ENCODE peak calls at places on chromosomes 16 and 17, in eight cellular contexts. One of them, this sample, is unnamed.

GRCh38 chr17:7220593-7221280 is 999 bp downstream of the ACADVL start:
- DNase-seq in fibroblast of pulmonary artery: peak
- DNase-seq in GM10248: peak
- DNase-seq in Calu3: peak
- DNase-seq in foreskin keratinocyte: peak
- DNase-seq in GM12878: no peak
- DNase-seq in left lung: no peak
- DNase-seq in activated B cell treated with CpG ODN at 0.5 μM for 24 hours: peak
- DNase-seq in this sample: peak

GRCh38 chr17:43475494-43476089 is 8.2 kb upstream of the DHX8 start:
- DNase-seq in fibroblast of pulmonary artery: no peak
- DNase-seq in GM10248: no peak
- DNase-seq in Calu3: no peak
- DNase-seq in foreskin keratinocyte: no peak
- DNase-seq in GM12878: no peak
- DNase-seq in left lung: no peak
- DNase-seq in activated B cell treated with CpG ODN at 0.5 μM for 24 hours: no peak
- DNase-seq in this sample: no peak

GRCh38 chr16:55250641-55251550 is 73.1 kb upstream of the IRX6 start:
- DNase-seq in fibroblast of pulmonary artery: no peak
- DNase-seq in GM10248: no peak
- DNase-seq in Calu3: no peak
- DNase-seq in foreskin keratinocyte: no peak
- DNase-seq in GM12878: no peak
- DNase-seq in left lung: no peak
- DNase-seq in activated B cell treated with CpG ODN at 0.5 μM for 24 hours: no peak
- DNase-seq in this sample: no peak

GRCh38 chr17:227581-228222 is 46.3 kb upstream of the DOC2B start:
- DNase-seq in fibroblast of pulmonary artery: no peak
- DNase-seq in GM10248: no peak
- DNase-seq in Calu3: no peak
- DNase-seq in foreskin keratinocyte: no peak
- DNase-seq in GM12878: no peak
- DNase-seq in left lung: no peak
- DNase-seq in activated B cell treated with CpG ODN at 0.5 μM for 24 hours: no peak
- DNase-seq in this sample: no peak

GRCh38 chr16:87951550-87952538 is 610 bp downstream of the BANP start:
- DNase-seq in fibroblast of pulmonary artery: no peak
- DNase-seq in GM10248: no peak
- DNase-seq in Calu3: peak
- DNase-seq in foreskin keratinocyte: no peak
- DNase-seq in GM12878: no peak
- DNase-seq in left lung: peak
- DNase-seq in activated B cell treated with CpG ODN at 0.5 μM for 24 hours: no peak
- DNase-seq in this sample: peak

GRCh38 chr16:4052801-4053662 is 63.2 kb downstream of the ADCY9 start:
- DNase-seq in fibroblast of pulmonary artery: no peak
- DNase-seq in GM10248: no peak
- DNase-seq in Calu3: peak
- DNase-seq in foreskin keratinocyte: peak
- DNase-seq in GM12878: no peak
- DNase-seq in left lung: no peak
- DNase-seq in activated B cell treated with CpG ODN at 0.5 μM for 24 hours: no peak
- DNase-seq in this sample: no peak

GRCh38 chr16:65725156-65725845 is 603.4 kb upstream of the CDH11 start:
- DNase-seq in fibroblast of pulmonary artery: peak
- DNase-seq in GM10248: no peak
- DNase-seq in Calu3: no peak
- DNase-seq in foreskin keratinocyte: no peak
- DNase-seq in GM12878: no peak
- DNase-seq in left lung: no peak
- DNase-seq in activated B cell treated with CpG ODN at 0.5 μM for 24 hours: no peak
- DNase-seq in this sample: no peak

GRCh38 chr16:70250748-70251650 is 741 bp downstream of the EXOSC6 start:
- DNase-seq in fibroblast of pulmonary artery: peak
- DNase-seq in GM10248: peak
- DNase-seq in Calu3: peak
- DNase-seq in foreskin keratinocyte: peak
- DNase-seq in GM12878: no peak
- DNase-seq in left lung: peak
- DNase-seq in activated B cell treated with CpG ODN at 0.5 μM for 24 hours: no peak
- DNase-seq in this sample: peak

GRCh38 chr16:424033-424622 is 1.3 kb upstream of the RAB11FIP3 start:
- DNase-seq in fibroblast of pulmonary artery: peak
- DNase-seq in GM10248: no peak
- DNase-seq in Calu3: no peak
- DNase-seq in foreskin keratinocyte: peak
- DNase-seq in GM12878: no peak
- DNase-seq in left lung: peak
- DNase-seq in activated B cell treated with CpG ODN at 0.5 μM for 24 hours: no peak
- DNase-seq in this sample: no peak

GRCh38 chr17:81583589-81584337 is 31.6 kb upstream of the FAAP100 start:
- DNase-seq in fibroblast of pulmonary artery: no peak
- DNase-seq in GM10248: no peak
- DNase-seq in Calu3: no peak
- DNase-seq in foreskin keratinocyte: no peak
- DNase-seq in GM12878: no peak
- DNase-seq in left lung: no peak
- DNase-seq in activated B cell treated with CpG ODN at 0.5 μM for 24 hours: no peak
- DNase-seq in this sample: no peak

GRCh38 chr16:397736-398332 is 835 bp downstream of the NME4 start:
- DNase-seq in fibroblast of pulmonary artery: peak
- DNase-seq in GM10248: peak
- DNase-seq in Calu3: peak
- DNase-seq in foreskin keratinocyte: no peak
- DNase-seq in GM12878: no peak
- DNase-seq in left lung: peak
- DNase-seq in activated B cell treated with CpG ODN at 0.5 μM for 24 hours: no peak
- DNase-seq in this sample: no peak

GRCh38 chr17:16442141-16442540 is 26.8 kb downstream of the TRPV2 start:
- DNase-seq in fibroblast of pulmonary artery: peak
- DNase-seq in GM10248: no peak
- DNase-seq in Calu3: no peak
- DNase-seq in foreskin keratinocyte: no peak
- DNase-seq in GM12878: no peak
- DNase-seq in left lung: no peak
- DNase-seq in activated B cell treated with CpG ODN at 0.5 μM for 24 hours: no peak
- DNase-seq in this sample: no peak

GRCh38 chr17:54353789-54354525 is 531.2 kb downstream of the KIF2B start:
- DNase-seq in fibroblast of pulmonary artery: no peak
- DNase-seq in GM10248: no peak
- DNase-seq in Calu3: no peak
- DNase-seq in foreskin keratinocyte: no peak
- DNase-seq in GM12878: no peak
- DNase-seq in left lung: no peak
- DNase-seq in activated B cell treated with CpG ODN at 0.5 μM for 24 hours: no peak
- DNase-seq in this sample: peak

GRCh38 chr16:49488336-49488735 is 114.7 kb downstream of the C16orf78 start:
- DNase-seq in fibroblast of pulmonary artery: no peak
- DNase-seq in GM10248: no peak
- DNase-seq in Calu3: no peak
- DNase-seq in foreskin keratinocyte: no peak
- DNase-seq in GM12878: no peak
- DNase-seq in left lung: no peak
- DNase-seq in activated B cell treated with CpG ODN at 0.5 μM for 24 hours: no peak
- DNase-seq in this sample: no peak
- TF ChIP-seq CTCF in fibroblast of pulmonary artery: no peak
- TF ChIP-seq CTCF in GM10248: no peak
- TF ChIP-seq CTCF in Calu3: no peak
- TF ChIP-seq CTCF in foreskin keratinocyte: no peak
- TF ChIP-seq CTCF in GM12878: no peak
- TF ChIP-seq CTCF in left lung: no peak
- TF ChIP-seq CTCF in activated B cell treated with CpG ODN at 0.5 μM for 24 hours: no peak
- TF ChIP-seq CTCF in this sample: no peak

DNA sequence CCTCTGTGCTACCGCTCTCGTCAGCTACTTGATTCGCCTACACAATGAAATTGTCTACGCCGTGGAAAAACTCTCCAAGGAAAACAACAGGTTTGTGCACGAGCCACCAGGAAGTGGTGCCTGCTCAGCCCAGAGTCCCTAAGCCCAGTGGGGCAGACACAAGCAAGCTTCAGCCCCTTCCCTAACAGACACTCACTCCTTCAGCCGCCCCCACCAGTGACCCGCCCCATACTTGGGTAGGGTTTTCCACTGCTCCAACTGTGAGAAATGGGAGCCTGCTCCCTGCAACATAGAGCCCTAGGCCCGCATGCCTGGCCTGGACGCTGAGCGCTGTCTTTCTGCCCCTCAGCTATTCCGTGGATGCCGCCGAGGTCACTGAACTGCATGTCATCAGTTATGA is 28.6 kb upstream of the ENDOV start:
- DNase-seq in fibroblast of pulmonary artery: no peak
- DNase-seq in GM10248: no peak
- DNase-seq in Calu3: no peak
- DNase-seq in foreskin keratinocyte: no peak
- DNase-seq in GM12878: no peak
- DNase-seq in left lung: no peak
- DNase-seq in activated B cell treated with CpG ODN at 0.5 μM for 24 hours: no peak
- DNase-seq in this sample: no peak
- TF ChIP-seq CTCF in fibroblast of pulmonary artery: no peak
- TF ChIP-seq CTCF in GM10248: no peak
- TF ChIP-seq CTCF in Calu3: no peak
- TF ChIP-seq CTCF in foreskin keratinocyte: no peak
- TF ChIP-seq CTCF in GM12878: no peak
- TF ChIP-seq CTCF in left lung: no peak
- TF ChIP-seq CTCF in activated B cell treated with CpG ODN at 0.5 μM for 24 hours: no peak
- TF ChIP-seq CTCF in this sample: no peak

DNA sequence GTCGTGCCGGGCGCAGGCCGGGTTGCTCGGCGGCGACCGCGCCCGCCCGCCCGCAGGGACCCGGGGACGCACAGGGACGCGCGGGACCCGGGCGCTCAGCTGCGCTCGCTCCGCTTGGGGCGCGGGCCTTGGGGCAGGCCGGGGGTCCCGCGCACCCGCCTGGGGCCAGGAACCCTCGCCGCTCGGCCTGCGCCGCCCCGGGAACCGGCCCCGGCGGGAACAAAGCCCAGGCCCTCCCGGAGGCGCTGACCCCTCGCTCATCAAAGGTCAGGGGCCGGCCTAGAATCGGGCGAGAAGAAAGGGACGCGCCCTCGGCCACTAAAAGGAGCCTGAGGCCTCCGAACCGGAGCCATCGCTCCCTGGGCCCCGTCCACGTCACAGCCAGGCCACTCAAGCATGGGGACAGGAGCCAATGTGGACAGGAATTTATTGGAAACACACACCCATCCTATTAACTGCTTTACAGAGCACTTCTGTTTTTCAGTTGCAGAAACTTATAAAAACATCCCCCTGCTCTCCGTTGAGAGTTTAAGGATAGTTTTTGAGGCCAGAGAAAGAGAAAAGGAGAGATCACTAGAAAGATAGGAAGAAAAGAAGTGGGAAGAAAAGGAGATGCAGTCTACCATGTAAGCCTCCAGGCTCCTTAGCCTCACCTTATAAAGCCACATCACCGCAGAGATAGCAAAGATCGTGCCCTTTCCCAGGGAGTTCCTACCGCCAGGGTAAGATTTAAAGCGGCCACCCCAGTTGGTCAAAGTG is 543 bp upstream of the ZFHX3 start:
- DNase-seq in fibroblast of pulmonary artery: peak
- DNase-seq in GM10248: no peak
- DNase-seq in Calu3: no peak
- DNase-seq in foreskin keratinocyte: no peak
- DNase-seq in GM12878: no peak
- DNase-seq in left lung: no peak
- DNase-seq in activated B cell treated with CpG ODN at 0.5 μM for 24 hours: no peak
- DNase-seq in this sample: no peak
- TF ChIP-seq CTCF in fibroblast of pulmonary artery: no peak
- TF ChIP-seq CTCF in GM10248: no peak
- TF ChIP-seq CTCF in Calu3: no peak
- TF ChIP-seq CTCF in foreskin keratinocyte: no peak
- TF ChIP-seq CTCF in GM12878: no peak
- TF ChIP-seq CTCF in left lung: no peak
- TF ChIP-seq CTCF in activated B cell treated with CpG ODN at 0.5 μM for 24 hours: no peak
- TF ChIP-seq CTCF in this sample: no peak

GRCh38 chr17:50426472-50426782 is 409 bp downstream of the ACSF2 start:
- DNase-seq in fibroblast of pulmonary artery: no peak
- DNase-seq in GM10248: no peak
- DNase-seq in Calu3: no peak
- DNase-seq in foreskin keratinocyte: no peak
- DNase-seq in GM12878: no peak
- DNase-seq in left lung: no peak
- DNase-seq in activated B cell treated with CpG ODN at 0.5 μM for 24 hours: no peak
- DNase-seq in this sample: no peak

GRCh38 chr17:50425001-50425681 is 877 bp upstream of the ACSF2 start:
- DNase-seq in fibroblast of pulmonary artery: no peak
- DNase-seq in GM10248: no peak
- DNase-seq in Calu3: no peak
- DNase-seq in foreskin keratinocyte: no peak
- DNase-seq in GM12878: no peak
- DNase-seq in left lung: no peak
- DNase-seq in activated B cell treated with CpG ODN at 0.5 μM for 24 hours: no peak
- DNase-seq in this sample: no peak

GRCh38 chr17:50425682-50426471 is at the start of gene ACSF2:
- DNase-seq in fibroblast of pulmonary artery: peak
- DNase-seq in GM10248: peak
- DNase-seq in Calu3: peak
- DNase-seq in foreskin keratinocyte: peak
- DNase-seq in GM12878: no peak
- DNase-seq in left lung: peak
- DNase-seq in activated B cell treated with CpG ODN at 0.5 μM for 24 hours: peak
- DNase-seq in this sample: peak

GRCh38 chr17:50428831-50429424 is 2.9 kb downstream of the ACSF2 start:
- DNase-seq in fibroblast of pulmonary artery: no peak
- DNase-seq in GM10248: no peak
- DNase-seq in Calu3: no peak
- DNase-seq in foreskin keratinocyte: peak
- DNase-seq in GM12878: no peak
- DNase-seq in left lung: no peak
- DNase-seq in activated B cell treated with CpG ODN at 0.5 μM for 24 hours: no peak
- DNase-seq in this sample: no peak

DNA sequence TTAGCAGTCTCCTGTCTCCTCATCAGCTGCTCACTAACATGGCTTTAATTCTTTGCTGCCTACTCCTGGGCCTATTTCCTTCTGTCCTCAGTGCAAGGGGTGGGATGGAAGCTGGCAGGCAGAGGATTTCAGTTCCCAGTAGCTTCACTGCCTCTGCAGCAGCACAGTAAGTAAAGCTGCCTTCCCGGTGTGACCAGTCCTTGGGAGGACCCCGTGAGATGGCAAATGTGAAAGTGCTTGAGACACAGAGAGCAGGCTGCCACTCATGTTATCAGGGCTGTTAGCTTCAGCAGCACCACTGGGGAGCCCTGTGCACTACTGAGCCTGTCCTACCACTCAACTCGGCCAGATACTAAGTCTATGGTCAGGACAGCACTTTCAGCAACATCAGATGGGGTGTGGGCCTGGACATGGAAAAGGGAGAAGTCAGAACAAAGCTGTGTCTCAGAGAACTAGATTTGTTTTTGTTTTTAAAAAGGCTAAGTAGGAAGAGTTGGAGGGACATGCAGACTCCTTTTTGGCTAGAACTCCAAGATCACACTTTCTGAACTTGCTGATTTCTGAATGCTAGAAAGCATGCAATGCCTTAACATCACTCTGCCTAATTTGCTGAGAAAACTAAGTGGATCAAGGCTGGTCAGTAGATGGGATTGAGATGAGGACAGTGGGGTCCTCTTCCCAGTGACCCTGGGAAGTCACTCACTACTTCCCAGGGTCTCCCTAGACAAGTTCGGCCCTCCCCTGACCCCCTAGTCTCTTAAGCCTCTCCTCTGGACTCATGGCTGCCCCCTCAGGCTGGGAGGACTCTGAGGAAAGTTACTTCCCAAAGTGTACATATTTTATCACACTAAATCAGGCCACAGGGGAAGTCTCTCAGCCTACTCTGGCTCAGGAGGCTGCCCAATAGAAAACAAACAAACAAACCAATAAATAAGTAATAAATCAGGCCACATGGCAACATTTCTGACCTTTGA is 1.1 kb downstream of the ACSF2 start:
- DNase-seq in fibroblast of pulmonary artery: peak
- DNase-seq in GM10248: peak
- DNase-seq in Calu3: peak
- DNase-seq in foreskin keratinocyte: peak
- DNase-seq in GM12878: no peak
- DNase-seq in left lung: no peak
- DNase-seq in activated B cell treated with CpG ODN at 0.5 μM for 24 hours: peak
- DNase-seq in this sample: peak
- TF ChIP-seq CTCF in fibroblast of pulmonary artery: peak
- TF ChIP-seq CTCF in GM10248: peak
- TF ChIP-seq CTCF in Calu3: peak
- TF ChIP-seq CTCF in foreskin keratinocyte: peak
- TF ChIP-seq CTCF in GM12878: peak
- TF ChIP-seq CTCF in left lung: no peak
- TF ChIP-seq CTCF in activated B cell treated with CpG ODN at 0.5 μM for 24 hours: no peak
- TF ChIP-seq CTCF in this sample: peak